ENCODE peak calls at places on chromosomes 12 and 14, in four cellular contexts. One of them, this sample, is unnamed. For H3K79me2, the result is how much of the 10 kb centered on the place peaks cover.

GRCh38 chr12:38906482-38907170 is 1.2 kb upstream of the CPNE8 start:
- DNase-seq in H1: peak
- DNase-seq in H9: peak
- DNase-seq in trophoblast cell: peak
- DNase-seq in this sample: peak

GRCh38 chr12:4282892-4283511 is 9.4 kb downstream of the CCND2 start:
- DNase-seq in H1: peak
- DNase-seq in H9: peak
- DNase-seq in trophoblast cell: no peak
- DNase-seq in this sample: peak

GRCh38 chr14:95493503-95493902 is 22.9 kb downstream of the SYNE3 start:
- DNase-seq in H9: no peak
- DNase-seq in trophoblast cell: no peak
- DNase-seq in H1: no peak
- DNase-seq in this sample: no peak

GRCh38 chr14:101360045-101360931 is 201.0 kb upstream of the DIO3 start:
- DNase-seq in H1: no peak
- DNase-seq in H9: no peak
- DNase-seq in trophoblast cell: no peak
- DNase-seq in this sample: no peak

GRCh38 chr12:50103767-50104321 is at the start of gene GPD1:
- DNase-seq in H9: peak
- DNase-seq in H1: peak
- DNase-seq in trophoblast cell: no peak
- DNase-seq in this sample: peak

GRCh38 chr12:94649349-94650142 is 811 bp downstream of the TMCC3 start:
- DNase-seq in H1: peak
- DNase-seq in trophoblast cell: peak
- DNase-seq in H9: peak
- DNase-seq in this sample: peak

GRCh38 chr12:75444444-75445136 is 36.0 kb upstream of the GLIPR1 start:
- DNase-seq in trophoblast cell: peak
- DNase-seq in H9: no peak
- DNase-seq in H1: no peak
- DNase-seq in this sample: no peak

GRCh38 chr14:61281186-61281676 is at the start of gene TMEM30B:
- DNase-seq in H9: peak
- DNase-seq in trophoblast cell: peak
- DNase-seq in H1: peak
- DNase-seq in this sample: peak

GRCh38 chr12:46701356-46701755 is 124.4 kb downstream of the SLC38A4 start:
- DNase-seq in trophoblast cell: no peak
- DNase-seq in H1: no peak
- DNase-seq in H9: no peak
- DNase-seq in this sample: peak

GRCh38 chr12:70784042-70784668 is 136.4 kb downstream of the PTPRR start:
- DNase-seq in H9: peak
- DNase-seq in H1: no peak
- DNase-seq in trophoblast cell: no peak
- DNase-seq in this sample: no peak

GRCh38 chr12:107319536-107320030 is 226.2 kb upstream of the CRY1 start:
- DNase-seq in H9: no peak
- DNase-seq in H1: no peak
- DNase-seq in trophoblast cell: no peak
- DNase-seq in this sample: no peak

GRCh38 chr14:96252323-96253052 is 3.5 kb upstream of the BDKRB1 start:
- DNase-seq in trophoblast cell: no peak
- DNase-seq in H9: no peak
- DNase-seq in H1: no peak
- DNase-seq in this sample: no peak

GRCh38 chr14:100406505-100407131 is 83.5 kb downstream of the SLC25A47 start:
- DNase-seq in trophoblast cell: no peak
- DNase-seq in H1: no peak
- DNase-seq in H9: no peak
- DNase-seq in this sample: no peak

GRCh38 chr12:20438307-20438779 is 70.0 kb downstream of the PDE3A start:
- DNase-seq in H1: no peak
- DNase-seq in trophoblast cell: no peak
- DNase-seq in H9: no peak
- DNase-seq in this sample: no peak

GRCh38 chr12:1630827-1631591 is 2.0 kb downstream of the WNT5B start:
- DNase-seq in trophoblast cell: no peak
- DNase-seq in H9: peak
- DNase-seq in H1: peak
- DNase-seq in this sample: peak
- H3K4ac ChIP-seq in trophoblast cell: no peak
- H3K4ac ChIP-seq in H9: no peak
- H3K4ac ChIP-seq in H1: no peak
- H3K4ac ChIP-seq in this sample: no peak

GRCh38 chr12:26047401-26048226 is 77.2 kb downstream of the BHLHE41 start:
- DNase-seq in H1: peak
- DNase-seq in trophoblast cell: peak
- DNase-seq in H9: peak
- DNase-seq in this sample: peak

GRCh38 chr12:26046203-26046602 is 78.6 kb downstream of the BHLHE41 start:
- DNase-seq in trophoblast cell: no peak
- DNase-seq in H9: no peak
- DNase-seq in H1: no peak
- DNase-seq in this sample: no peak

GRCh38 chr12:26044592-26044991 is 80.2 kb downstream of the BHLHE41 start:
- DNase-seq in H1: no peak
- DNase-seq in trophoblast cell: no peak
- DNase-seq in H9: no peak
- DNase-seq in this sample: no peak

GRCh38 chr12:26044007-26044394 is 80.8 kb downstream of the BHLHE41 start:
- DNase-seq in H9: no peak
- DNase-seq in H1: no peak
- DNase-seq in trophoblast cell: no peak
- DNase-seq in this sample: no peak

DNA sequence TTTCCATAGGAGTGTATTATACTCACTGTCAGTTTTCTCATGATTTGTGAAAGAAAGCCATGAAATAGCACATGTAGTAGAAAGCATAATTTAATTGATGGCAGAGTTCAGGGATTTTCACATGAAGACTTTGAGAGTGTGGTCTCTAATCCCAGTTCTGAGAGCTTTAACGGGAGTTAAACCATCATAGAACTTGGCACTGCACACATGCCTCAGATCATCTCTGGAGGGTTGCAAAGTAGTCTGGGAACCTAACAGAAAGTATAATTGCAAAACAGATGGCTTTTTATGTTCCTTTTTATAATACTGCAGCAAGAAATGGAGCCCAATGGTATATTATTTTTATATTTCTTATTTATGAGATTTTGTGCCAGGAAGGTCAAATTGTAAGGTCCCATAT is 78.0 kb downstream of the BHLHE41 start:
- DNase-seq in trophoblast cell: no peak
- DNase-seq in H9: no peak
- DNase-seq in H1: no peak
- DNase-seq in this sample: no peak
- H3K79me2 ChIP-seq in trophoblast cell: under half
- H3K79me2 ChIP-seq in H9: under half
- H3K79me2 ChIP-seq in H1: under half
- H3K79me2 ChIP-seq in this sample: under half

GRCh38 chr14:23431486-23431885 is 4.0 kb downstream of the MYH7 start:
- DNase-seq in H9: no peak
- DNase-seq in trophoblast cell: no peak
- DNase-seq in H1: no peak
- DNase-seq in this sample: no peak

GRCh38 chr14:23428686-23429495 is 6.6 kb downstream of the MYH7 start:
- DNase-seq in trophoblast cell: no peak
- DNase-seq in H1: no peak
- DNase-seq in H9: no peak
- DNase-seq in this sample: no peak

GRCh38 chr14:23430733-23431105 is 4.7 kb downstream of the MYH7 start:
- DNase-seq in trophoblast cell: no peak
- DNase-seq in H9: no peak
- DNase-seq in H1: no peak
- DNase-seq in this sample: peak

GRCh38 chr14:23432102-23432925 is 3.1 kb downstream of the MYH7 start:
- DNase-seq in H1: no peak
- DNase-seq in H9: no peak
- DNase-seq in trophoblast cell: no peak
- DNase-seq in this sample: no peak

DNA sequence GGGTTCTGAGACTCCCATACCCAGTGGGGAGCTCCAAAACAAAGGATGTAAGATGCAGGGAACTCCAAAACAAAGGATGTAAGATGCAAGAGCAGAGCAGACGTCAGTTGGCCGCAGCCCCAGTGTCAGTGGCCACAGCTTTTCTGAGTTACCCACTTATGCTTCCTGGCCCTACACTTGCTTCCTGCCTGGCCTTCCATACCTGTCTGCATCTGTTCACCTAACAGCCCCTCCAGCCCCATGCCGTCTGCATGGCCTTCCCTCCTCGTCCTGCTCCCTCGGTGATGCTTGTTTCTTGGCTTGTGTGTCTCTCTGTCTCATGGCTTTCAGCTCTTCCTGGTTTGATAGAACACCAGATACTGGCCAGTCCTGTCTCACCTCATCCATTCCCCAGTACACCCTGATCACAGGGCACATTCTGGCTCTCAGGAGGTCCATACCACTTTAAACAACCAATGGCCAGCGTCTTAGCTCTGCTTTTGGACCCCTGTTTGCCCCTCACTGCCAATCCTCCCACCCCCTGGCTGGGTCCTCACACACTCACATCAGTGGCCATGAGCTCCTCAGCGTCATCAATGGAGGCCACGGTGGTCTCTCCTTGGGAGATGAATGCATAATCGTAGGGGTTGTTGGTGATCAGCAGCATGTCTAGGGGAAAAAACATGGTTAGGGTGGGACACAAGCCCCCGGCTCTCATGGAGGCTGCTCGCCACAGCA is 5.3 kb downstream of the MYH7 start:
- DNase-seq in trophoblast cell: no peak
- DNase-seq in H1: no peak
- DNase-seq in H9: no peak
- DNase-seq in this sample: no peak
- H3K4ac ChIP-seq in trophoblast cell: no peak
- H3K4ac ChIP-seq in H1: no peak
- H3K4ac ChIP-seq in H9: no peak
- H3K4ac ChIP-seq in this sample: no peak

DNA sequence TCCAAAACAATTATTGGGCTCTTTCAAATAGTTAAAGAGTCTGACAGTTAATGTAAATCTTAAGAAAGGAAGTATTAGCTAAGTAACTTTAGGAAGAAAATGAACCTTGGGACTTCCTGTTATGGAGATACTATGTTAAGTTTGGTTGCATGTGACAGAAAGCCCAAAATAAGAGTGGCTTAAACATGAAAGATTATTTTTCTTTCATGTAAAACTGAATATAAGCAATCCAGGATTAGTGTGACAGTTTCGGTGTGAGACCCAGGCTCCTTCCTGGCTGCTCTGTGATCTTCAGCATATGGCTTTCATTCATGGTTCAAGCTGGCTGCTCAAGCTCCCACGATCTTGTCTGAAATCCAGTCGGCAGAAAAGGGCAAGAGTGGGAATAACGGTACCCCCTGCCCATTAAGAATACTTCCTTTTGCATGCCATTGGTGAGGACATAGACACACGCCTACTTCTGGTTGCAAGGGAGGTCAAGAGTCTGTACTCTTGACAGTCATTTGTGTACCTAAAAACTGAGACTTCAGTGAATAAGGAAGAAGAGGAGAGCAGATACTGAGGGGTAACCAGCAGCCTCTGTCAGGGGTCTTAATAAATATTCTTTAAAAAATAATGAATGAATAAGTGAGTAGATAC is 2.2 kb upstream of the RPAP3 start:
- DNase-seq in H9: no peak
- DNase-seq in trophoblast cell: no peak
- DNase-seq in H1: no peak
- DNase-seq in this sample: no peak
- H3K79me2 ChIP-seq in H9: under half
- H3K79me2 ChIP-seq in trophoblast cell: under half
- H3K79me2 ChIP-seq in H1: under half
- H3K79me2 ChIP-seq in this sample: under half